ENCODE peak calls at places on chromosome 19, in four cellular contexts. H, M, U and V are unnamed samples. For H3K9me3, the result is how much of the 10 kb centered on the place peaks cover.

GRCh38 chr19:3849092-3849491 is 19.7 kb downstream of the ZFR2 start:
- DNase-seq in H (peak), M (peak), U (no peak), V (no peak)

GRCh38 chr19:7748756-7749155 is 1.4 kb upstream of the CD209 start:
- DNase-seq in H (no peak), M (no peak), U (no peak), V (no peak)

GRCh38 chr19:4817467-4818277 is 13.8 kb downstream of the TICAM1 start:
- DNase-seq in H (no peak), M (no peak), U (no peak), V (no peak)

GRCh38 chr19:33134571-33135041 is 2.7 kb downstream of the WDR88 start:
- DNase-seq in H (peak), M (no peak), U (no peak), V (no peak)

GRCh38 chr19:37931941-37932655 is 25.1 kb downstream of the SIPA1L3 start:
- DNase-seq in H (no peak), M (peak), U (peak), V (no peak)

GRCh38 chr19:51529301-51529700 is 2.2 kb downstream of the SIGLEC6 start:
- DNase-seq in H (no peak), M (no peak), U (no peak), V (no peak)

GRCh38 chr19:18428837-18429674 is 8.9 kb downstream of the ISYNA1 start:
- DNase-seq in H (peak), M (peak), U (peak), V (peak)

GRCh38 chr19:10430505-10431253 is 10.3 kb downstream of the PDE4A start:
- DNase-seq in H (no peak), M (no peak), U (peak), V (no peak)

GRCh38 chr19:38538793-38539528 is 78.8 kb downstream of the MAP4K1 start:
- DNase-seq in H (peak), M (no peak), U (no peak), V (no peak)

GRCh38 chr19:13588953-13589833 is 82.9 kb upstream of the CACNA1A start:
- DNase-seq in H (peak), M (peak), U (peak), V (peak)

GRCh38 chr19:35399231-35399630 is 28.4 kb downstream of the GPR42 start:
- DNase-seq in H (no peak), M (no peak), U (no peak), V (no peak)

GRCh38 chr19:12774588-12775555 is at the start of gene HOOK2:
- DNase-seq in H (peak), M (peak), U (peak), V (peak)

GRCh38 chr19:30336290-30336689 is 35.9 kb upstream of the ZNF536 start:
- DNase-seq in H (no peak), M (no peak), U (no peak), V (no peak)

GRCh38 chr19:41373993-41374392 is 2.3 kb upstream of the TMEM91 start:
- DNase-seq in H (no peak), M (no peak), U (peak), V (no peak)

GRCh38 chr19:16920816-16921529 is 32.2 kb downstream of the F2RL3 start:
- DNase-seq in H (no peak), M (no peak), U (no peak), V (no peak)

GRCh38 chr19:16922592-16922934 is 33.8 kb downstream of the F2RL3 start:
- DNase-seq in H (no peak), M (no peak), U (no peak), V (no peak)

GRCh38 chr19:16919496-16919895 is 30.7 kb downstream of the F2RL3 start:
- DNase-seq in H (no peak), M (no peak), U (no peak), V (no peak)

GRCh38 chr19:16922949-16923348 is 34.1 kb downstream of the F2RL3 start:
- DNase-seq in H (no peak), M (no peak), U (no peak), V (no peak)

GRCh38 chr19:16921766-16922591 is 33.2 kb downstream of the F2RL3 start:
- DNase-seq in H (no peak), M (no peak), U (no peak), V (no peak)
- H3K9me3 ChIP-seq in H (under half), M (under half), U (under half), V (under half)

GRCh38 chr19:54526972-54527371 is 24.3 kb downstream of the LAIR2 start:
- DNase-seq in H (no peak), M (no peak), U (no peak), V (no peak)

GRCh38 chr19:54521860-54522513 is 19.4 kb downstream of the LAIR2 start:
- DNase-seq in H (no peak), M (no peak), U (no peak), V (no peak)

GRCh38 chr19:54521022-54521859 is 18.6 kb downstream of the LAIR2 start:
- DNase-seq in H (no peak), M (no peak), U (no peak), V (no peak)

GRCh38 chr19:54523403-54523802 is 20.8 kb downstream of the LAIR2 start:
- DNase-seq in H (no peak), M (no peak), U (no peak), V (no peak)

DNA sequence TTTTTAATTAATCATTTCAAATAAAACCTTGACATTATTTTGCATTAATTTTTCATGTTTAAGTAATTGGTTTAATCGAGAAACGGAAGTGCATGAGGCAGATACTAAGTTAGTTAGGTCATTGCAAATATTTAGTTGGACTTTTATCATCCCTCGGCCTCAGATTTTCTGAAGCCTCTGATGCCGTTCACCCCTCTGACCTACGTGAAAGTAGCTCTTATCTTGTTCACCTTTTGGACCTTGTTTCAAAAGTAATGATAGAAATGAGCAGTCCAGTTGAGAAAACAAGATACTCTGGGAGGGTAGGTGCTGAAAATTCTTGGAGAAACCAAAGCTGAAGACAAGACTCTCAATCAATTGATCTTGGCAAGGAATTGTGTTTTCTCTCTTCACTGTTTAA is 23.0 kb downstream of the LAIR2 start:
- DNase-seq in H (no peak), M (no peak), U (no peak), V (no peak)
- H3K9me3 ChIP-seq in H (under half), M (under half), U (under half), V (under half)

GRCh38 chr19:58227964-58228583 is 640 bp upstream of the ZNF544 start:
- DNase-seq in H (no peak), M (no peak), U (no peak), V (no peak)

GRCh38 chr19:58228584-58229254 is at the start of gene ZNF544:
- DNase-seq in H (peak), M (peak), U (peak), V (peak)

DNA sequence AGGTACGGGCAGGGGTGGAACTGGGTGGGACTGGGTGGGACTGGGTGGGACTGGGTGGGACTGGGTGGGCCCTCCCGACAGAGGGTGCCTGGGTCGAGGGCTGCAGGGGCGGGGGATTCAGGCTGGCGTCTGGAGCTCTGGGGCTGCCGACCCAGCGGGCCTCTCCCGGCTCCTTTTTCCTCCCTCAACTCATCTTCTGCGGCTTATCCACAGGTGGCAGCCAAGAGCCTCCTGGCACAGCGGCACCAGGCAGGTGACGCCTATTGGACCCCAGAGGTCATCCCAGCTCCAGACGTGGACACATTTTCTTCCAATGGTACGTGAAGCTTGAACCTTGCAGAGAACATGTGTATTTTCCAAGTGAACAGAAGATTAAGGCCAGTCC is 533 bp downstream of the ZNF544 start:
- DNase-seq in H (no peak), M (no peak), U (no peak), V (no peak)
- H3K9me3 ChIP-seq in H (under half), M (under half), U (under half), V (under half)

GRCh38 chr19:15936173-15936572 is 1.8 kb upstream of the CYP4F11 start:
- DNase-seq in H (no peak), M (no peak), U (no peak), V (no peak)
- H3K9me3 ChIP-seq in H (under half), M (under half), U (under half), V (under half)

DNA sequence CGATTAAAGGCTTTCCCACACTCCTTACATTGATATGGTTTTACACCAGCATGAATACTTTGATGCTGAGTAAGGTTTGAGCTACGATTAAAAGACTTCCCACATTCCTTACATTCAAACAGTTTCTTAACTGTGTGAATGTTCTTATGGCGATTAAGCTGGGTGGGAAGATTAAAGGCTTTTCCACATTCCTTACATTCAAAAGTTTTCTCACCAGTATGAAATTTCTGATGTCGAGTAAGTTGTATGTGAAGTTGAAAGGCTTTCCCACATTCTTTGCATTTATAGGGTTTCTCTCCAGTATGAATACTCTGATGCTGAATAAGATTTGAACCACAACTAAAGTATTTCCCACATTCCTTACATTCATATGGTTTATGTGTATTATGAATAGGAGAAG is 20.0 kb downstream of the ZNF780B start:
- DNase-seq in H (no peak), M (no peak), U (no peak), V (no peak)
- H3K9me3 ChIP-seq in H (under half), M (under half), U (half or more), V (under half)

DNA sequence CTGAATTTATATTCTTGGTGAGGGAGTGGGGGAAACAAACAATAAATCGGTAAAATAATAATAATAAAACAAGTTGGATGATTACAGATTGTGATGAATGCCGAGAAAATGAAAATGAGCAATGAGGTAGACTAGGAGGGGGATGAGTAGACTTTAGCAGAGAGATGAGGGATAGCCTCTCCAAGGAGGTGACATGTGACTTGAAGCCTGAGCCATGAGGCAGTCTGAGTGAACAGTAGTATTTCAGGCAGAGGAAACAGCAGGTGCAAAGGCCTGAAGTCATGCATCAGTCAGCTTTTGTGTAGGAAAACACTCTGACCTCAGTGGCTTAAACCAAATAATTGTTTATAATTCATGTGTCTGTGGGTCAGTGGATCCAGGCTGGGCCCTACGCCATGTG is 4.6 kb downstream of the ZNF135 start:
- DNase-seq in H (no peak), M (no peak), U (no peak), V (no peak)
- H3K9me3 ChIP-seq in H (under half), M (under half), U (under half), V (under half)

DNA sequence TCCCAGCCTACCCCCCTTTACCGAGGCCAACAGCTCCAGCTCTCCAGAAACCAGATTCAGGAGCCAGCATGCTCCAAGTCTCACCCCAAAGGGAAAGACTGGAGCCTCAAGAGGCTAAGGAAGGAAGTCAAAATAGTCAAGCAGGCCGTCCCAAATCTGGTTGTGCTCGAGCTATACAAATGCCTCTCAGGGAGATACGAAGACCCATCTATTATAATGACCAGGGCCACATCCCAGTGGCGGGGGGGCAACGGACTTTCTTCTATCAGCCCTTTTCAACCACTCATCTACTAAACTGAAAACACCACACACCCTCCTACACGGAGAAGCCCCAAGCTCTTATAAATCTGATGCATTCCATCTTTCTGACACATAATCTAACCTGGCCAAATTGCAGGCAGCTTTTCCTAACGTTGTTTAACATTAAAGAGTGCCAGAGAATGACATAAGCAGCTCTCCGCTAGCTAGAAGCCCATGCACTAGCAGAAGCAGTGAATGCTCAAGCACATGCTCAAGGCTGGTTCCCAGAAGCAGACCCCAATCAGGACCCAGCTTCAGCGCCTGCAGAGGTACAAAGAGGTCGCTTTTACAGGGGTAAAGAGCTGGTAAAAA is 104.6 kb upstream of the ZNF98 start:
- DNase-seq in H (no peak), M (no peak), U (no peak), V (no peak)
- H3K9me3 ChIP-seq in H (under half), M (under half), U (under half), V (under half)

DNA sequence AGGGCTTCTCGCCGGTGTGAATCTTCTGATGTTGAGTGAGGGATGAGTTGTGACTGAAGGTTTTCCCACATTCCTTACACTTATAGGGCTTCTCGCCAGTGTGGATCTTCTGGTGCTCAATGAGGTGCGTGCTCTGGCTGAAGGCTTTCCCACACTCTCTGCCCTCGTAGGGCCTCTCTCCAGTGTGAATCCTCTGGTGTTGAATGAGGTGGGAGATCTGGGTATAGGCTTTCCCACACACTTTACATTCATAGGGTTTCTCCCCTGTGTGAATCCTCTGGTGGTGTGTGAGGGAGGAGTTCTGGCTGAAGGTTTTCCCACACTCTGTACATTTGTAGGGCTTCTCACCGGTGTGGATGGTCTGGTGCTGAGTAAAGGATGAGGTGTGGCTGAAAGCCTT is 33.2 kb downstream of the ZNF473 start:
- DNase-seq in H (no peak), M (no peak), U (no peak), V (no peak)
- H3K9me3 ChIP-seq in H (under half), M (under half), U (under half), V (under half)

GRCh38 chr19:58044391-58044790 is 10.6 kb downstream of the ZSCAN1 start:
- DNase-seq in H (no peak), M (no peak), U (no peak), V (no peak)

GRCh38 chr19:58046856-58047255 is 12.2 kb upstream of the ZNF135 start:
- DNase-seq in H (no peak), M (no peak), U (no peak), V (no peak)

GRCh38 chr19:58044886-58045285 is 11.1 kb downstream of the ZSCAN1 start:
- DNase-seq in H (no peak), M (no peak), U (no peak), V (no peak)

GRCh38 chr19:58047672-58048071 is 11.4 kb upstream of the ZNF135 start:
- DNase-seq in H (no peak), M (no peak), U (no peak), V (no peak)

DNA sequence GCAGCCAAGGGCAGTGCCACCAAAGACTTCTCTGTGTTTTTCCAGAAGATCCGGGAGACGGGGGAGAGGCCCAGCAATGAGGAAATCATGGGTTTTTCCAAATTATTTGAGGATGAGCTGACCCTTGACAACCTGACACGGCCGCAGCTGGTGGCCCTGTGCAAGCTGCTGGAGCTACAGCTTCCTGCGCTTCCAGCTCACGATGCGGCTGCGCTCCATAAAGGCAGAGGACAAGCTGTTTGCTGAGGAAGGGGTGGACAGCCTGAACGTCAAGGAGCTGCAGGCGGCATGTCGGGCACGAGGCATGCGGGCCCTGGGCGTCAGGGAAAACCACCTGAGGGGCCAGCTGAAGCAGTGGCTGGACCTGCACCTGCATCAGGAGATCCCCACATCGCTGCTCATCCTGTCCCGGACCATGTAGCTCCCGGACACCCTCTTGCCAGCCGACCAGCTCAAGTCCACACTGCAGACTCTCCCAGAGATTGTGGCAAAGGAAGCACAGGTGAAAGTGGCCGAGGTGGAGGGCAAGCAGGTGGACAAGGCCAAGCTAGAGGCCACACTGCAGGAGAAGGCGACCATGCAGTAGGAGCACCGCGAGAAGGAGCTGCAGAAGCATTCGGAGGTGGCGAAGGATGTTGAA is 11.7 kb downstream of the ZSCAN1 start:
- DNase-seq in H (no peak), M (no peak), U (no peak), V (no peak)
- H3K9me3 ChIP-seq in H (under half), M (under half), U (under half), V (under half)

DNA sequence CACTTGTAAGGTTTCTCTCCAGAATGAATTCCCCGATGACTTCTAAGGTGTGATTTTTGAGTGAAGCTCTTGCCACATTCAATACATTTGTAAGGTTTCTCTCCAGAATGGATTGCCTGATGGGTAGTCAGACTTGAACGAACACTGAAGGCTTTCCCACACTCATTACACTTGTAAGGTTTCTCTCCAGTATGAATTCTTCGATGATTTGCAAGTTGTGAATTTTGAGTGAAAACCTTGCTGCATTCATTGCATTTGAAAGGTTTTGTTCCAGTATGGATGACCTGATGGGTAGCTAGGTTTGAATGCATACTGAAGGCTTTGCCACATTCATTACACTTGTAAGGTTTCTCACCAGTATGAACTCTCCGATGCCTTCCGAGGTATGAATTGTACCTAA is 24.3 kb downstream of the ERVV-2 start:
- DNase-seq in H (no peak), M (no peak), U (no peak), V (no peak)
- H3K9me3 ChIP-seq in H (under half), M (under half), U (under half), V (half or more)